ENCODE peak calls at places on chromosome 1, in ten cellular contexts. O is T-cell; Q is foreskin fibroblast; Y is iris pigment epithelial cell; T is transverse colon; V is heart left ventricle; R is OCI-M1; P is AG20443; K is stimulated activated naive CD4-positive, alpha-beta T cell treated with Interleukin-2 at 50 U/mL for 16 hours; X is T follicular helper cell. C is an unnamed sample.

GRCh38 chr1:9539829-9540550 is 725 bp downstream of the SLC25A33 start:
- DNase-seq in R (peak; percentile 67), Q (peak; percentile 86), V (peak; percentile 79), P (peak; percentile 86), T (peak; percentile 58), X (peak; percentile 12), O (peak; percentile 37), K (peak; percentile 50), Y (peak; percentile 47), C (peak; percentile 60)

GRCh38 chr1:27570383-27570755 is 33.6 kb downstream of the AHDC1 start:
- DNase-seq in X (no peak), P (no peak), R (no peak), Q (no peak), K (no peak), V (no peak), Y (no peak), O (no peak), T (no peak), C (no peak)

GRCh38 chr1:35180776-35181374 is 12.1 kb downstream of the SFPQ start:
- DNase-seq in K (peak; percentile 4), Q (no peak), R (peak; percentile 58), T (no peak), V (no peak), X (no peak), P (no peak), Y (peak; percentile 28), O (no peak), C (peak; percentile 54)

GRCh38 chr1:69794831-69795230 is 227.1 kb downstream of the LRRC7 start:
- DNase-seq in O (no peak), R (no peak), T (no peak), Q (peak; percentile 6), P (no peak), K (no peak), Y (peak; percentile 50), X (no peak), V (no peak), C (no peak)

GRCh38 chr1:96183928-96184327 is 537.7 kb upstream of the PTBP2 start:
- DNase-seq in O (no peak), Q (no peak), K (no peak), T (no peak), V (no peak), P (no peak), R (no peak), Y (no peak), X (no peak), C (no peak)

GRCh38 chr1:211639500-211640361 is 35.7 kb downstream of the NEK2 start:
- DNase-seq in Y (peak; percentile 96), X (no peak), T (no peak), V (no peak), O (no peak), P (peak; percentile 80), K (no peak), R (no peak), Q (peak; percentile 91), C (no peak)

GRCh38 chr1:29711582-29712274 is 475.4 kb downstream of the PTPRU start:
- DNase-seq in Q (peak; percentile 89), R (no peak), V (no peak), K (no peak), T (no peak), P (peak; percentile 82), O (no peak), X (no peak), Y (peak; percentile 81), C (peak; percentile 79)

GRCh38 chr1:186104459-186104858 is 270.6 kb downstream of the TPR start:
- DNase-seq in T (no peak), X (no peak), Q (no peak), K (no peak), O (no peak), P (no peak), R (peak; percentile 39), Y (no peak), V (no peak), C (no peak)

GRCh38 chr1:24688621-24689195 is 45.6 kb downstream of the SRRM1 start:
- DNase-seq in Y (peak; percentile 63), T (peak; percentile 74), X (peak; percentile 30), R (peak; percentile 84), V (peak; percentile 81), P (peak; percentile 90), K (peak; percentile 33), O (peak; percentile 30), Q (peak; percentile 89), C (peak; percentile 35)

GRCh38 chr1:62286778-62287224 is 32.4 kb downstream of the KANK4 start:
- DNase-seq in X (no peak), P (peak; percentile 44), O (no peak), Q (no peak), Y (no peak), K (no peak), T (peak; percentile 37), R (no peak), V (no peak), C (no peak)

C was measured in T-helper 2 cell treated with Interferon-gamma antibody and Interleukin-4, amounts not matched to agents 5 μg/mL and 100 μg/mL, for 36 hours.